ENCODE peak calls at places on chromosomes 5 and 9, in eight cellular contexts. One of them, this sample, is unnamed.

GRCh38 chr5:172048170-172048422 is 41.7 kb upstream of the FBXW11 start:
- DNase-seq in ovary: no peak
- DNase-seq in upper lobe of left lung: no peak
- DNase-seq in A549: no peak
- DNase-seq in GM12878: no peak
- DNase-seq in transverse colon: no peak
- DNase-seq in K562: no peak
- DNase-seq in stomach: no peak
- DNase-seq in this sample: no peak

GRCh38 chr5:139147743-139148079 is 50.5 kb downstream of the SIL1 start:
- DNase-seq in ovary: peak; percentile 80
- DNase-seq in upper lobe of left lung: peak; percentile 27
- DNase-seq in A549: no peak
- DNase-seq in GM12878: no peak
- DNase-seq in transverse colon: peak; percentile 71
- DNase-seq in K562: no peak
- DNase-seq in stomach: peak; percentile 83
- DNase-seq in this sample: no peak

GRCh38 chr5:146130440-146131045 is 25.2 kb upstream of the PLAC8L1 start:
- DNase-seq in ovary: no peak
- DNase-seq in upper lobe of left lung: no peak
- DNase-seq in A549: peak; percentile 23
- DNase-seq in GM12878: no peak
- DNase-seq in transverse colon: no peak
- DNase-seq in K562: no peak
- DNase-seq in stomach: no peak
- DNase-seq in this sample: no peak

GRCh38 chr5:64526709-64527439 is 21.1 kb downstream of the RGS7BP start:
- DNase-seq in ovary: no peak
- DNase-seq in upper lobe of left lung: no peak
- DNase-seq in A549: no peak
- DNase-seq in GM12878: no peak
- DNase-seq in transverse colon: no peak
- DNase-seq in K562: no peak
- DNase-seq in stomach: no peak
- DNase-seq in this sample: no peak

GRCh38 chr5:91176288-91177016 is 206.7 kb downstream of the ARRDC3 start:
- DNase-seq in ovary: no peak
- DNase-seq in upper lobe of left lung: no peak
- DNase-seq in A549: no peak
- DNase-seq in GM12878: no peak
- DNase-seq in transverse colon: no peak
- DNase-seq in K562: no peak
- DNase-seq in stomach: no peak
- DNase-seq in this sample: no peak

GRCh38 chr5:20554001-20554400 is 566.0 kb upstream of the CDH18 start:
- DNase-seq in ovary: no peak
- DNase-seq in upper lobe of left lung: no peak
- DNase-seq in A549: no peak
- DNase-seq in GM12878: no peak
- DNase-seq in transverse colon: no peak
- DNase-seq in K562: no peak
- DNase-seq in stomach: no peak
- DNase-seq in this sample: no peak

GRCh38 chr5:28523887-28524637 is 1485.7 kb upstream of the CDH9 start:
- DNase-seq in ovary: no peak
- DNase-seq in upper lobe of left lung: no peak
- DNase-seq in A549: peak; percentile 16
- DNase-seq in GM12878: no peak
- DNase-seq in transverse colon: no peak
- DNase-seq in K562: no peak
- DNase-seq in stomach: no peak
- DNase-seq in this sample: no peak

GRCh38 chr9:105083246-105083645 is 155.3 kb upstream of the ABCA1 start:
- DNase-seq in ovary: no peak
- DNase-seq in upper lobe of left lung: no peak
- DNase-seq in A549: no peak
- DNase-seq in GM12878: no peak
- DNase-seq in transverse colon: no peak
- DNase-seq in K562: no peak
- DNase-seq in stomach: no peak
- DNase-seq in this sample: no peak

GRCh38 chr5:138753794-138754698 is 821 bp downstream of the CTNNA1 start:
- DNase-seq in ovary: peak; percentile 87
- DNase-seq in upper lobe of left lung: peak; percentile 92
- DNase-seq in A549: peak; percentile 93
- DNase-seq in GM12878: no peak
- DNase-seq in transverse colon: peak; percentile 93
- DNase-seq in K562: peak; percentile 62
- DNase-seq in stomach: peak; percentile 94
- DNase-seq in this sample: peak; percentile 96

GRCh38 chr9:134688661-134689319 is 47.2 kb downstream of the COL5A1 start:
- DNase-seq in ovary: peak; percentile 31
- DNase-seq in upper lobe of left lung: no peak
- DNase-seq in A549: no peak
- DNase-seq in GM12878: no peak
- DNase-seq in transverse colon: no peak
- DNase-seq in K562: no peak
- DNase-seq in stomach: no peak
- DNase-seq in this sample: no peak

GRCh38 chr9:134550584-134550983 is 91.0 kb upstream of the COL5A1 start:
- DNase-seq in ovary: no peak
- DNase-seq in upper lobe of left lung: no peak
- DNase-seq in A549: peak; percentile 32
- DNase-seq in GM12878: no peak
- DNase-seq in transverse colon: no peak
- DNase-seq in K562: no peak
- DNase-seq in stomach: no peak
- DNase-seq in this sample: no peak

DNA sequence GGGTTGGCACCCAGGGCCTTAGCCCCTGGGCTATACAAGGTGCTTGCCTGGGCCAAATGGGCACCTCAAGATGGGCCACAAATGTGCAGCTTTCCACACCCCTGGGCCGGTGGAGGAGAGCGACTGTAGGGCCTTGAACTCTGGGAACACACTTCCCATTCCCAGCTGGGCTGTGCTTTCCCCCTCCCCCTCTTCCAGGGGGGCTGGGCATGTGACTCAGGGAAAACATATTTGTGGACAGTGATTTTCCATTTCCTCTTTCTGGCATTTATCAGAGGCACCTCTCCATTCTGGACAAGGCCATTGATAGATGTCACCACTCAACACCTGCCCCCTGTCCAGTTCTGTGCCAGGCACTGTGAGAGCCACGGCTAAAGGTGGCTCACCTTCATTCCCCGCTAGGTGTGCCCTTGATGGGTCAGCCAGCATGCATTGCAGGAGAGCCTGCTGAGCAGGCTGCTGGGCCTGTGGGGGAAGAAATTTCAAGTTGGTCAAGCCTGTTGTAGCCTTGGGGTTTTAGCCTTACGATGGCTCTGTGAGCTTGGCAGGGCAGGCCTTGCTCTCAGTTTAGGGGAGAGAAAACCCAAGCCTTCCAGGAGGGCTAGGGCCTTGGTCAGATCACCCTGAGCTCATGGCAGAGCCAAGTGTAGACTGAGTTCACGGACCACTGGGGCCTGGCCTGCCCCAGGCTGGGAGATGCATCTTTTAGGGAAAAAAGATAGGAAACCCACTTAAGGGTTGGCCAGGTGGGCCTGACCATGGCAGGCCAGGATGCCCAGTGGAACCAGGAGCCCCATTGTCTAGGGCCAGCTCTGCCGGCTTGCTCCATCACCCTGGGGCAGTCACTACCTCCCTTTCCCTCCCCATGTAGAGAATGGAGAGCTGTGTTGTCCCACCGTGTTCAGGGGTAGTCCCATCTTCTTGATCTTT is 113.9 kb downstream of the DAB2IP start:
- DNase-seq in ovary: peak; percentile 85
- DNase-seq in upper lobe of left lung: no peak
- DNase-seq in A549: peak; percentile 31
- DNase-seq in GM12878: no peak
- DNase-seq in transverse colon: peak; percentile 24
- DNase-seq in K562: no peak
- DNase-seq in stomach: peak; percentile 73
- DNase-seq in this sample: no peak
- TF ChIP-seq EP300 in ovary: no peak
- TF ChIP-seq EP300 in upper lobe of left lung: no peak
- TF ChIP-seq EP300 in A549: no peak
- TF ChIP-seq EP300 in GM12878: no peak
- TF ChIP-seq EP300 in transverse colon: no peak
- TF ChIP-seq EP300 in K562: no peak
- TF ChIP-seq EP300 in stomach: no peak
- TF ChIP-seq EP300 in this sample: no peak

DNA sequence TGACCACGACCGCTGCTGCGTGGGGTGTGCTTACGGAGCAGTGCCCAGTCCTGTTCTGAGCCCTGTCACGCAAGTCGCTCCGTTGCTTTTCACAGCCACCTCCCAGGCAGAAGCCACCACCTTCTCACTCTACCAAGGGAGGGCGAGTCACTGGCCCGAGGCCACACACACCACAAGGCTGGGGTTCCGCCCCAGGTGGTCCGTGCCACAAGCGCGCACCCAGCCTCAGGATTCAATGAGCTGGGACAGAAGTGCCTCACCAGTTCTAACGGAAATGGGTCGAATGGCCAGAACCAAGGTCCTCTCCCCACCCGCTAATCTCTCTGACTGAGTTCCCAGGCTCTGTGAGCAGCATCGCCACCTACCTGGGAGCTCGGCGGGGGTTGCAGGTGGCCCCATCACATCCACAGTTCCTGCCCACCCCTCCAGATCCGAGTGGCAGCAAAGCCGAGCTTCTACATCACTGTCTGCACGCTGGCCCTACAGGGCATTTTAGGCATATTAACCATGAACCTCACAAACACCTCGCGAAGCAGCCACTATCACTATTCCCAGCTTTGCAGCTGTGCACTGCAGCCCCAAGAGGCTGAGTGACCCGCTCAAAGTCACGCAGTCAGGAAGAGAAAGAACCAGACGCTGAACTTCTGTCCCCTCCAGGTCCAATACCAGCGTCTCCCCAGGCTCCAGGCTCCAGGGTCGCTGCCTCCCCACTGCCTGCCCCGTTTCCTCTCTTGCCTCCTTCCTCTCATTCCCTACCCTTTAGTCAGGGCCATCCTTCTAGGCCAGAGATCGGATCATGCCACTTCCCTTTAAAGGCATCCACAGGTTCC is 92.1 kb upstream of the PHYKPL start:
- DNase-seq in ovary: no peak
- DNase-seq in upper lobe of left lung: no peak
- DNase-seq in A549: no peak
- DNase-seq in GM12878: no peak
- DNase-seq in transverse colon: no peak
- DNase-seq in K562: no peak
- DNase-seq in stomach: no peak
- DNase-seq in this sample: no peak
- TF ChIP-seq EP300 in ovary: no peak
- TF ChIP-seq EP300 in upper lobe of left lung: no peak
- TF ChIP-seq EP300 in A549: no peak
- TF ChIP-seq EP300 in GM12878: peak; percentile 45
- TF ChIP-seq EP300 in transverse colon: no peak
- TF ChIP-seq EP300 in K562: no peak
- TF ChIP-seq EP300 in stomach: no peak
- TF ChIP-seq EP300 in this sample: no peak

GRCh38 chr5:1944408-1944807 is 61.7 kb upstream of the IRX4 start:
- DNase-seq in ovary: no peak
- DNase-seq in upper lobe of left lung: no peak
- DNase-seq in A549: no peak
- DNase-seq in GM12878: no peak
- DNase-seq in transverse colon: no peak
- DNase-seq in K562: no peak
- DNase-seq in stomach: no peak
- DNase-seq in this sample: no peak

GRCh38 chr5:1939256-1939655 is 56.5 kb upstream of the IRX4 start:
- DNase-seq in ovary: no peak
- DNase-seq in upper lobe of left lung: no peak
- DNase-seq in A549: no peak
- DNase-seq in GM12878: no peak
- DNase-seq in transverse colon: no peak
- DNase-seq in K562: no peak
- DNase-seq in stomach: no peak
- DNase-seq in this sample: no peak

GRCh38 chr5:1943481-1943880 is 60.8 kb upstream of the IRX4 start:
- DNase-seq in ovary: no peak
- DNase-seq in upper lobe of left lung: no peak
- DNase-seq in A549: no peak
- DNase-seq in GM12878: no peak
- DNase-seq in transverse colon: no peak
- DNase-seq in K562: no peak
- DNase-seq in stomach: no peak
- DNase-seq in this sample: no peak

GRCh38 chr5:1942630-1943029 is 59.9 kb upstream of the IRX4 start:
- DNase-seq in ovary: no peak
- DNase-seq in upper lobe of left lung: no peak
- DNase-seq in A549: no peak
- DNase-seq in GM12878: no peak
- DNase-seq in transverse colon: no peak
- DNase-seq in K562: no peak
- DNase-seq in stomach: no peak
- DNase-seq in this sample: no peak

GRCh38 chr5:1942158-1942557 is 59.4 kb upstream of the IRX4 start:
- DNase-seq in ovary: no peak
- DNase-seq in upper lobe of left lung: no peak
- DNase-seq in A549: no peak
- DNase-seq in GM12878: no peak
- DNase-seq in transverse colon: no peak
- DNase-seq in K562: no peak
- DNase-seq in stomach: no peak
- DNase-seq in this sample: no peak
- TF ChIP-seq EP300 in ovary: no peak
- TF ChIP-seq EP300 in upper lobe of left lung: no peak
- TF ChIP-seq EP300 in A549: no peak
- TF ChIP-seq EP300 in GM12878: no peak
- TF ChIP-seq EP300 in transverse colon: no peak
- TF ChIP-seq EP300 in K562: no peak
- TF ChIP-seq EP300 in stomach: no peak
- TF ChIP-seq EP300 in this sample: no peak

GRCh38 chr5:43019293-43019614 is 20.9 kb downstream of the ANXA2R start:
- DNase-seq in ovary: no peak
- DNase-seq in upper lobe of left lung: no peak
- DNase-seq in A549: no peak
- DNase-seq in GM12878: no peak
- DNase-seq in transverse colon: no peak
- DNase-seq in K562: no peak
- DNase-seq in stomach: no peak
- DNase-seq in this sample: no peak

GRCh38 chr5:43016217-43016779 is 23.8 kb downstream of the ANXA2R start:
- DNase-seq in ovary: no peak
- DNase-seq in upper lobe of left lung: no peak
- DNase-seq in A549: no peak
- DNase-seq in GM12878: no peak
- DNase-seq in transverse colon: no peak
- DNase-seq in K562: no peak
- DNase-seq in stomach: no peak
- DNase-seq in this sample: no peak

GRCh38 chr5:43019615-43020293 is 20.4 kb downstream of the ANXA2R start:
- DNase-seq in ovary: peak; percentile 44
- DNase-seq in upper lobe of left lung: peak; percentile 36
- DNase-seq in A549: peak; percentile 88
- DNase-seq in GM12878: no peak
- DNase-seq in transverse colon: peak; percentile 85
- DNase-seq in K562: no peak
- DNase-seq in stomach: peak; percentile 74
- DNase-seq in this sample: no peak

GRCh38 chr5:43020294-43020711 is 19.8 kb downstream of the ANXA2R start:
- DNase-seq in ovary: no peak
- DNase-seq in upper lobe of left lung: no peak
- DNase-seq in A549: no peak
- DNase-seq in GM12878: no peak
- DNase-seq in transverse colon: no peak
- DNase-seq in K562: no peak
- DNase-seq in stomach: no peak
- DNase-seq in this sample: no peak

GRCh38 chr5:43017438-43017820 is 22.7 kb downstream of the ANXA2R start:
- DNase-seq in ovary: peak; percentile 41
- DNase-seq in upper lobe of left lung: no peak
- DNase-seq in A549: no peak
- DNase-seq in GM12878: no peak
- DNase-seq in transverse colon: peak; percentile 54
- DNase-seq in K562: no peak
- DNase-seq in stomach: no peak
- DNase-seq in this sample: no peak
- TF ChIP-seq EP300 in ovary: no peak
- TF ChIP-seq EP300 in upper lobe of left lung: no peak
- TF ChIP-seq EP300 in A549: no peak
- TF ChIP-seq EP300 in GM12878: no peak
- TF ChIP-seq EP300 in transverse colon: no peak
- TF ChIP-seq EP300 in K562: no peak
- TF ChIP-seq EP300 in stomach: no peak
- TF ChIP-seq EP300 in this sample: no peak

This sample was measured in esophagus muscularis mucosa.